ENCODE peak calls at places on chromosomes 7 and 10, in seven cellular contexts. B, Q, P, G, O, C and S are unnamed samples.

GRCh38 chr7:133355325-133355708 is 102.4 kb downstream of the EXOC4 start:
- DNase-seq in P (no peak), Q (no peak), C (no peak), O (no peak), B (no peak), G (no peak), S (no peak)

GRCh38 chr10:116044722-116045374 is 228.2 kb downstream of the GFRA1 start:
- DNase-seq in Q (no peak), C (peak), B (no peak), G (no peak), P (peak), O (no peak), S (peak)

GRCh38 chr10:69807122-69807521 is 5.4 kb downstream of the COL13A1 start:
- DNase-seq in Q (no peak), C (peak), B (peak), P (no peak), G (no peak), O (no peak), S (no peak)

GRCh38 chr10:33363112-33363511 is 28.6 kb upstream of the NRP1 start:
- DNase-seq in G (no peak), Q (no peak), O (no peak), B (no peak), P (no peak), C (no peak), S (no peak)

GRCh38 chr10:117166420-117167345 is 28.6 kb upstream of the VAX1 start:
- DNase-seq in Q (no peak), O (no peak), P (no peak), C (no peak), G (no peak), B (no peak), S (no peak)

GRCh38 chr10:4541292-4541691 is 284.7 kb upstream of the AKR1E2 start:
- DNase-seq in B (peak), P (peak), C (peak), Q (no peak), G (no peak), O (no peak), S (no peak)

GRCh38 chr10:523925-524324 is 165.5 kb downstream of the DIP2C start:
- DNase-seq in Q (no peak), B (no peak), C (no peak), P (no peak), G (no peak), O (no peak), S (no peak)

GRCh38 chr10:3813986-3814831 is 29.2 kb upstream of the KLF6 start:
- DNase-seq in P (no peak), G (no peak), Q (no peak), O (no peak), B (no peak), C (no peak), S (no peak)

GRCh38 chr7:45695249-45695995 is 121.3 kb downstream of the ADCY1 start:
- DNase-seq in P (no peak), B (no peak), C (no peak), Q (no peak), O (no peak), G (no peak), S (no peak)

GRCh38 chr10:127338391-127339108 is 142.2 kb upstream of the INSYN2A start:
- DNase-seq in Q (no peak), O (no peak), P (no peak), C (no peak), G (no peak), B (no peak), S (no peak)

GRCh38 chr7:24717694-24718320 is 39.5 kb downstream of the GSDME start:
- DNase-seq in C (no peak), Q (no peak), P (no peak), B (no peak), O (no peak), G (no peak), S (no peak)

GRCh38 chr10:123717336-123717735 is 51.2 kb downstream of the GPR26 start:
- DNase-seq in Q (no peak), C (no peak), B (no peak), P (no peak), O (no peak), G (no peak), S (no peak)

GRCh38 chr10:34959321-34959720 is 130.8 kb downstream of the CUL2 start:
- DNase-seq in C (no peak), G (no peak), O (no peak), P (no peak), B (no peak), Q (peak), S (no peak)

GRCh38 chr10:129373718-129374117 is 93.3 kb upstream of the MGMT start:
- DNase-seq in O (no peak), C (no peak), G (no peak), B (no peak), Q (no peak), P (no peak), S (no peak)